ENCODE peak calls at places on chromosomes 13 and 19, in seven cellular contexts. One of them, this sample, is unnamed.

GRCh38 chr19:47022541-47023447 is 3.2 kb downstream of the NPAS1 start:
- DNase-seq in type B pancreatic cell: no peak
- DNase-seq in right lobe of liver: no peak
- DNase-seq in choroid plexus epithelial cell: no peak
- DNase-seq in heart left ventricle: no peak
- DNase-seq in IMR-90: no peak
- DNase-seq in fibroblast of pulmonary artery: no peak
- DNase-seq in this sample: no peak

GRCh38 chr19:7242601-7243258 is 51.5 kb downstream of the INSR start:
- DNase-seq in fibroblast of pulmonary artery: peak
- DNase-seq in type B pancreatic cell: no peak
- DNase-seq in choroid plexus epithelial cell: peak
- DNase-seq in heart left ventricle: no peak
- DNase-seq in IMR-90: peak
- DNase-seq in right lobe of liver: no peak
- DNase-seq in this sample: no peak

GRCh38 chr13:45678282-45678681 is 23.8 kb upstream of the CBY2 start:
- DNase-seq in right lobe of liver: no peak
- DNase-seq in IMR-90: no peak
- DNase-seq in heart left ventricle: no peak
- DNase-seq in choroid plexus epithelial cell: no peak
- DNase-seq in type B pancreatic cell: no peak
- DNase-seq in fibroblast of pulmonary artery: no peak
- DNase-seq in this sample: no peak

GRCh38 chr19:46963093-46963734 is 56.4 kb upstream of the NPAS1 start:
- DNase-seq in right lobe of liver: no peak
- DNase-seq in heart left ventricle: no peak
- DNase-seq in choroid plexus epithelial cell: peak
- DNase-seq in IMR-90: peak
- DNase-seq in type B pancreatic cell: no peak
- DNase-seq in fibroblast of pulmonary artery: peak
- DNase-seq in this sample: peak

GRCh38 chr13:73657821-73658540 is 476.2 kb downstream of the KLF12 start:
- DNase-seq in type B pancreatic cell: no peak
- DNase-seq in heart left ventricle: peak
- DNase-seq in choroid plexus epithelial cell: peak
- DNase-seq in IMR-90: no peak
- DNase-seq in fibroblast of pulmonary artery: peak
- DNase-seq in right lobe of liver: no peak
- DNase-seq in this sample: no peak

GRCh38 chr13:73303858-73304257 is 245.1 kb downstream of the KLF5 start:
- DNase-seq in IMR-90: peak
- DNase-seq in type B pancreatic cell: no peak
- DNase-seq in right lobe of liver: no peak
- DNase-seq in fibroblast of pulmonary artery: peak
- DNase-seq in choroid plexus epithelial cell: peak
- DNase-seq in heart left ventricle: no peak
- DNase-seq in this sample: no peak

GRCh38 chr19:5393088-5393487 is 52.5 kb upstream of the PTPRS start:
- DNase-seq in choroid plexus epithelial cell: no peak
- DNase-seq in type B pancreatic cell: no peak
- DNase-seq in IMR-90: no peak
- DNase-seq in heart left ventricle: no peak
- DNase-seq in fibroblast of pulmonary artery: no peak
- DNase-seq in right lobe of liver: no peak
- DNase-seq in this sample: no peak

GRCh38 chr13:60520902-60521563 is 124.0 kb downstream of the TDRD3 start:
- DNase-seq in choroid plexus epithelial cell: no peak
- DNase-seq in right lobe of liver: no peak
- DNase-seq in heart left ventricle: no peak
- DNase-seq in type B pancreatic cell: no peak
- DNase-seq in IMR-90: no peak
- DNase-seq in fibroblast of pulmonary artery: no peak
- DNase-seq in this sample: no peak

GRCh38 chr13:114131581-114132418 is 623 bp downstream of the RASA3 start:
- DNase-seq in choroid plexus epithelial cell: peak
- DNase-seq in right lobe of liver: no peak
- DNase-seq in fibroblast of pulmonary artery: peak
- DNase-seq in IMR-90: no peak
- DNase-seq in type B pancreatic cell: no peak
- DNase-seq in heart left ventricle: peak
- DNase-seq in this sample: no peak

GRCh38 chr13:41200126-41200525 is 5.8 kb upstream of the KBTBD7 start:
- DNase-seq in choroid plexus epithelial cell: no peak
- DNase-seq in heart left ventricle: no peak
- DNase-seq in type B pancreatic cell: no peak
- DNase-seq in fibroblast of pulmonary artery: no peak
- DNase-seq in right lobe of liver: no peak
- DNase-seq in IMR-90: no peak
- DNase-seq in this sample: no peak

GRCh38 chr13:37001921-37002250 is 1.3 kb downstream of the EXOSC8 start:
- DNase-seq in choroid plexus epithelial cell: no peak
- DNase-seq in IMR-90: no peak
- DNase-seq in heart left ventricle: no peak
- DNase-seq in fibroblast of pulmonary artery: no peak
- DNase-seq in right lobe of liver: no peak
- DNase-seq in type B pancreatic cell: no peak
- DNase-seq in this sample: no peak

GRCh38 chr19:11942843-11943108 is 17.9 kb downstream of the ZNF700 start:
- DNase-seq in fibroblast of pulmonary artery: no peak
- DNase-seq in choroid plexus epithelial cell: no peak
- DNase-seq in IMR-90: no peak
- DNase-seq in type B pancreatic cell: no peak
- DNase-seq in heart left ventricle: no peak
- DNase-seq in right lobe of liver: no peak
- DNase-seq in this sample: no peak

GRCh38 chr13:71017607-71018006 is 849.4 kb downstream of the DACH1 start:
- DNase-seq in IMR-90: no peak
- DNase-seq in right lobe of liver: no peak
- DNase-seq in fibroblast of pulmonary artery: no peak
- DNase-seq in choroid plexus epithelial cell: no peak
- DNase-seq in type B pancreatic cell: no peak
- DNase-seq in heart left ventricle: no peak
- DNase-seq in this sample: no peak

GRCh38 chr19:7706662-7707454 is 4.9 kb upstream of the FCER2 start:
- DNase-seq in heart left ventricle: no peak
- DNase-seq in right lobe of liver: no peak
- DNase-seq in type B pancreatic cell: no peak
- DNase-seq in fibroblast of pulmonary artery: no peak
- DNase-seq in IMR-90: no peak
- DNase-seq in choroid plexus epithelial cell: no peak
- DNase-seq in this sample: no peak

GRCh38 chr19:964116-964520 is 20.0 kb upstream of the WDR18 start:
- DNase-seq in fibroblast of pulmonary artery: no peak
- DNase-seq in right lobe of liver: no peak
- DNase-seq in IMR-90: no peak
- DNase-seq in choroid plexus epithelial cell: no peak
- DNase-seq in heart left ventricle: no peak
- DNase-seq in type B pancreatic cell: no peak
- DNase-seq in this sample: no peak

GRCh38 chr19:44891016-44891882 is at the start of gene TOMM40:
- DNase-seq in IMR-90: peak
- DNase-seq in type B pancreatic cell: no peak
- DNase-seq in choroid plexus epithelial cell: no peak
- DNase-seq in heart left ventricle: no peak
- DNase-seq in right lobe of liver: no peak
- DNase-seq in fibroblast of pulmonary artery: peak
- DNase-seq in this sample: no peak

GRCh38 chr19:18697680-18698079 is 14.2 kb downstream of the CRTC1 start:
- DNase-seq in right lobe of liver: peak
- DNase-seq in choroid plexus epithelial cell: no peak
- DNase-seq in fibroblast of pulmonary artery: no peak
- DNase-seq in type B pancreatic cell: no peak
- DNase-seq in IMR-90: no peak
- DNase-seq in heart left ventricle: no peak
- DNase-seq in this sample: no peak

GRCh38 chr19:57465680-57466381 is 8.9 kb upstream of the VN1R1 start:
- DNase-seq in fibroblast of pulmonary artery: peak
- DNase-seq in choroid plexus epithelial cell: peak
- DNase-seq in right lobe of liver: no peak
- DNase-seq in heart left ventricle: no peak
- DNase-seq in type B pancreatic cell: no peak
- DNase-seq in IMR-90: peak
- DNase-seq in this sample: no peak

GRCh38 chr19:12995596-12996541 is 594 bp downstream of the NFIX start:
- DNase-seq in choroid plexus epithelial cell: peak
- DNase-seq in heart left ventricle: no peak
- DNase-seq in right lobe of liver: no peak
- DNase-seq in type B pancreatic cell: no peak
- DNase-seq in fibroblast of pulmonary artery: peak
- DNase-seq in IMR-90: peak
- DNase-seq in this sample: no peak

GRCh38 chr13:106173891-106174610 is 361.4 kb downstream of the EFNB2 start:
- DNase-seq in IMR-90: no peak
- DNase-seq in type B pancreatic cell: no peak
- DNase-seq in choroid plexus epithelial cell: no peak
- DNase-seq in fibroblast of pulmonary artery: no peak
- DNase-seq in right lobe of liver: no peak
- DNase-seq in heart left ventricle: no peak
- DNase-seq in this sample: no peak

GRCh38 chr13:46753137-46753536 is 43.8 kb downstream of the ESD start:
- DNase-seq in fibroblast of pulmonary artery: no peak
- DNase-seq in type B pancreatic cell: no peak
- DNase-seq in choroid plexus epithelial cell: no peak
- DNase-seq in heart left ventricle: no peak
- DNase-seq in IMR-90: no peak
- DNase-seq in right lobe of liver: no peak
- DNase-seq in this sample: no peak

GRCh38 chr13:46754812-46755211 is 42.1 kb downstream of the ESD start:
- DNase-seq in choroid plexus epithelial cell: no peak
- DNase-seq in heart left ventricle: no peak
- DNase-seq in right lobe of liver: no peak
- DNase-seq in fibroblast of pulmonary artery: no peak
- DNase-seq in IMR-90: no peak
- DNase-seq in type B pancreatic cell: no peak
- DNase-seq in this sample: no peak

GRCh38 chr13:46749951-46750350 is 47.0 kb downstream of the ESD start:
- DNase-seq in IMR-90: peak
- DNase-seq in heart left ventricle: no peak
- DNase-seq in fibroblast of pulmonary artery: no peak
- DNase-seq in right lobe of liver: no peak
- DNase-seq in choroid plexus epithelial cell: peak
- DNase-seq in type B pancreatic cell: no peak
- DNase-seq in this sample: no peak

GRCh38 chr13:46753917-46754316 is 43.0 kb downstream of the ESD start:
- DNase-seq in heart left ventricle: no peak
- DNase-seq in fibroblast of pulmonary artery: no peak
- DNase-seq in right lobe of liver: no peak
- DNase-seq in choroid plexus epithelial cell: no peak
- DNase-seq in IMR-90: no peak
- DNase-seq in type B pancreatic cell: no peak
- DNase-seq in this sample: no peak

GRCh38 chr13:46751811-46752635 is 44.9 kb downstream of the ESD start:
- DNase-seq in fibroblast of pulmonary artery: no peak
- DNase-seq in right lobe of liver: no peak
- DNase-seq in type B pancreatic cell: no peak
- DNase-seq in IMR-90: peak
- DNase-seq in choroid plexus epithelial cell: peak
- DNase-seq in heart left ventricle: no peak
- DNase-seq in this sample: no peak
- TF ChIP-seq CTCF in fibroblast of pulmonary artery: no peak
- TF ChIP-seq CTCF in right lobe of liver: no peak
- TF ChIP-seq CTCF in type B pancreatic cell: no peak
- TF ChIP-seq CTCF in IMR-90: no peak
- TF ChIP-seq CTCF in choroid plexus epithelial cell: peak
- TF ChIP-seq CTCF in heart left ventricle: no peak
- TF ChIP-seq CTCF in this sample: no peak

GRCh38 chr19:16051254-16052025 is 24.9 kb upstream of the TPM4 start:
- DNase-seq in right lobe of liver: no peak
- DNase-seq in heart left ventricle: no peak
- DNase-seq in type B pancreatic cell: no peak
- DNase-seq in choroid plexus epithelial cell: peak
- DNase-seq in fibroblast of pulmonary artery: peak
- DNase-seq in IMR-90: no peak
- DNase-seq in this sample: no peak

GRCh38 chr19:16048583-16048982 is 27.7 kb upstream of the TPM4 start:
- DNase-seq in choroid plexus epithelial cell: no peak
- DNase-seq in type B pancreatic cell: no peak
- DNase-seq in fibroblast of pulmonary artery: no peak
- DNase-seq in IMR-90: no peak
- DNase-seq in right lobe of liver: no peak
- DNase-seq in heart left ventricle: no peak
- DNase-seq in this sample: no peak

GRCh38 chr19:16057062-16057461 is 19.2 kb upstream of the TPM4 start:
- DNase-seq in fibroblast of pulmonary artery: no peak
- DNase-seq in type B pancreatic cell: no peak
- DNase-seq in heart left ventricle: no peak
- DNase-seq in IMR-90: no peak
- DNase-seq in right lobe of liver: no peak
- DNase-seq in choroid plexus epithelial cell: no peak
- DNase-seq in this sample: no peak

GRCh38 chr19:16052353-16052752 is 23.9 kb upstream of the TPM4 start:
- DNase-seq in fibroblast of pulmonary artery: no peak
- DNase-seq in type B pancreatic cell: no peak
- DNase-seq in IMR-90: no peak
- DNase-seq in heart left ventricle: no peak
- DNase-seq in right lobe of liver: no peak
- DNase-seq in choroid plexus epithelial cell: no peak
- DNase-seq in this sample: no peak
- TF ChIP-seq CTCF in fibroblast of pulmonary artery: no peak
- TF ChIP-seq CTCF in type B pancreatic cell: no peak
- TF ChIP-seq CTCF in IMR-90: no peak
- TF ChIP-seq CTCF in heart left ventricle: no peak
- TF ChIP-seq CTCF in right lobe of liver: no peak
- TF ChIP-seq CTCF in choroid plexus epithelial cell: no peak
- TF ChIP-seq CTCF in this sample: no peak

DNA sequence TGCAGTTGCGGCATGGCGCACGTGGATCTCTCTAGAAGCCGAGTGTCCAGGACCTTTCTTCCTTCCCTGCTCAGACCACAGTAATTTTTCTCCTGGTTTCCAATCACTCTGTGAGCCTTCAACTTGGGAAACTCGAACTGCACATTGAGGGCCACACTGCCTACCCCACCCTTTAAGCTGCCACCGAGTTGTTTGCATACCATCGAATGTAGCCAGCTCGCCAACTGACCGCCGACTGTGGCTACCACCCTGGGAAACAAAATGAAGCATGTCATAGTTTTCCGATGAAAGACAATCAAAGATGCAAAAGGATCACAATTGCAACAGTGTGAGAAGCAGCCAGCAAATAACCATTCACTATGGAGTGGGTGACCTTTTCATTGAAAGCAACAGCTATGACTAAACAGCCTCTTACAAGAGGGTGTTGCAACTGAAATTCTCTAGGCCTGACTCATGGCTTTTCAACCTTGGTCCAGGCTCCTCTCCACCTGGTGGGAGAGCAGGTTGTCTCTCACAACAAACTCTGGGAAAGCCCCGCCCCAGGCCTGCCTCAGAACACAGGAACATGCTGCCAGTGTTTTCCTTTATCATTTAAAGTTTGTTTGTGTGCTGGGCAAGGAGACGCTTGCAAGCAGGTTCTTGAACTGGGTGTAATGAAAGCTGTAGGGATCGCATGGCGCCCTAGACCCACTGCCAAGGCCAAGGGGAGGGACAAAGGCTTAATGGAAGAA is 141.7 kb upstream of the SERP2 start:
- DNase-seq in fibroblast of pulmonary artery: peak
- DNase-seq in choroid plexus epithelial cell: peak
- DNase-seq in type B pancreatic cell: no peak
- DNase-seq in heart left ventricle: peak
- DNase-seq in right lobe of liver: no peak
- DNase-seq in IMR-90: peak
- DNase-seq in this sample: no peak
- TF ChIP-seq CTCF in fibroblast of pulmonary artery: peak
- TF ChIP-seq CTCF in choroid plexus epithelial cell: peak
- TF ChIP-seq CTCF in type B pancreatic cell: no peak
- TF ChIP-seq CTCF in heart left ventricle: no peak
- TF ChIP-seq CTCF in right lobe of liver: no peak
- TF ChIP-seq CTCF in IMR-90: no peak
- TF ChIP-seq CTCF in this sample: no peak

GRCh38 chr19:48445606-48446481 is at the start of gene GRWD1:
- DNase-seq in type B pancreatic cell: peak
- DNase-seq in heart left ventricle: peak
- DNase-seq in right lobe of liver: peak
- DNase-seq in IMR-90: peak
- DNase-seq in fibroblast of pulmonary artery: peak
- DNase-seq in choroid plexus epithelial cell: peak
- DNase-seq in this sample: peak
- TF ChIP-seq CTCF in type B pancreatic cell: no peak
- TF ChIP-seq CTCF in heart left ventricle: no peak
- TF ChIP-seq CTCF in right lobe of liver: no peak
- TF ChIP-seq CTCF in IMR-90: peak
- TF ChIP-seq CTCF in fibroblast of pulmonary artery: no peak
- TF ChIP-seq CTCF in choroid plexus epithelial cell: peak
- TF ChIP-seq CTCF in this sample: peak

This sample was measured in osteocyte.